ENCODE peak calls at places on chromosome 9, in five cellular contexts. One of them, this sample, is unnamed.

GRCh38 chr9:70044450-70045307 is 1.0 kb downstream of the MAMDC2 start:
- DNase-seq in AG09319: no peak
- DNase-seq in erythroblast: no peak
- DNase-seq in CD8-positive, alpha-beta memory T cell: no peak
- DNase-seq in heart left ventricle: no peak
- DNase-seq in this sample: peak; percentile 5

GRCh38 chr9:95750725-95751644 is 124.5 kb upstream of the ERCC6L2 start:
- DNase-seq in heart left ventricle: no peak
- DNase-seq in erythroblast: no peak
- DNase-seq in CD8-positive, alpha-beta memory T cell: peak; percentile 50
- DNase-seq in AG09319: no peak
- DNase-seq in this sample: no peak

GRCh38 chr9:129627556-129628492 is 1.9 kb downstream of the NTMT1 start:
- DNase-seq in erythroblast: no peak
- DNase-seq in heart left ventricle: no peak
- DNase-seq in AG09319: no peak
- DNase-seq in CD8-positive, alpha-beta memory T cell: no peak
- DNase-seq in this sample: no peak

GRCh38 chr9:128159073-128159783 is 837 bp upstream of the BBLN start:
- DNase-seq in heart left ventricle: peak; percentile 47
- DNase-seq in CD8-positive, alpha-beta memory T cell: peak; percentile 63
- DNase-seq in AG09319: no peak
- DNase-seq in erythroblast: peak; percentile 62
- DNase-seq in this sample: peak; percentile 71

GRCh38 chr9:93290495-93291434 is 106.8 kb downstream of the WNK2 start:
- DNase-seq in AG09319: no peak
- DNase-seq in heart left ventricle: no peak
- DNase-seq in erythroblast: no peak
- DNase-seq in CD8-positive, alpha-beta memory T cell: no peak
- DNase-seq in this sample: no peak

GRCh38 chr9:32502459-32502858 is 23.5 kb downstream of the RIGI start:
- DNase-seq in CD8-positive, alpha-beta memory T cell: no peak
- DNase-seq in AG09319: no peak
- DNase-seq in erythroblast: no peak
- DNase-seq in heart left ventricle: no peak
- DNase-seq in this sample: no peak

GRCh38 chr9:37914154-37914551 is 10.2 kb upstream of the SLC25A51 start:
- DNase-seq in CD8-positive, alpha-beta memory T cell: no peak
- DNase-seq in AG09319: no peak
- DNase-seq in heart left ventricle: no peak
- DNase-seq in erythroblast: no peak
- DNase-seq in this sample: no peak

GRCh38 chr9:95409650-95410426 is 92.3 kb upstream of the FANCC start:
- DNase-seq in CD8-positive, alpha-beta memory T cell: no peak
- DNase-seq in erythroblast: no peak
- DNase-seq in AG09319: peak; percentile 59
- DNase-seq in heart left ventricle: no peak
- DNase-seq in this sample: peak; percentile 29

GRCh38 chr9:97502984-97503861 is 1.8 kb downstream of the TMOD1 start:
- DNase-seq in AG09319: no peak
- DNase-seq in heart left ventricle: no peak
- DNase-seq in CD8-positive, alpha-beta memory T cell: no peak
- DNase-seq in erythroblast: peak; percentile 98
- DNase-seq in this sample: peak; percentile 95

GRCh38 chr9:94135222-94135621 is 51.0 kb downstream of the PTPDC1 start:
- DNase-seq in CD8-positive, alpha-beta memory T cell: no peak
- DNase-seq in AG09319: peak; percentile 34
- DNase-seq in heart left ventricle: no peak
- DNase-seq in erythroblast: no peak
- DNase-seq in this sample: no peak

This sample was measured in K562.